ENCODE peak calls at places on chromosomes 1 and 21, in five cellular contexts. One of them, this sample, is unnamed.
A peak's percentile ranks its signal among the peaks of the same experiment; 100 is the strongest.

GRCh38 chr21:33428669-33429068 is 25.5 kb downstream of the IFNGR2 start:
- DNase-seq in AG04449: no peak
- DNase-seq in uterus: no peak
- DNase-seq in CD8-positive, alpha-beta T cell: no peak
- DNase-seq in HFF-Myc: no peak
- DNase-seq in this sample: no peak

GRCh38 chr21:18549214-18549905 is 145.8 kb upstream of the TMPRSS15 start:
- DNase-seq in AG04449: no peak
- DNase-seq in uterus: no peak
- DNase-seq in CD8-positive, alpha-beta T cell: no peak
- DNase-seq in HFF-Myc: no peak
- DNase-seq in this sample: peak; percentile 33

GRCh38 chr1:2815551-2815950 is 14.1 kb upstream of the TTC34 start:
- DNase-seq in AG04449: no peak
- DNase-seq in uterus: no peak
- DNase-seq in CD8-positive, alpha-beta T cell: no peak
- DNase-seq in HFF-Myc: no peak
- DNase-seq in this sample: no peak

GRCh38 chr1:159612211-159612885 is 24.7 kb downstream of the APCS start:
- DNase-seq in AG04449: no peak
- DNase-seq in uterus: no peak
- DNase-seq in CD8-positive, alpha-beta T cell: no peak
- DNase-seq in HFF-Myc: no peak
- DNase-seq in this sample: no peak

GRCh38 chr1:215417122-215417521 is 150.0 kb upstream of the KCTD3 start:
- DNase-seq in AG04449: no peak
- DNase-seq in uterus: no peak
- DNase-seq in CD8-positive, alpha-beta T cell: no peak
- DNase-seq in HFF-Myc: no peak
- DNase-seq in this sample: no peak

GRCh38 chr1:22295856-22296255 is 153.0 kb upstream of the WNT4 start:
- DNase-seq in AG04449: no peak
- DNase-seq in uterus: no peak
- DNase-seq in CD8-positive, alpha-beta T cell: no peak
- DNase-seq in HFF-Myc: no peak
- DNase-seq in this sample: no peak

GRCh38 chr21:43611598-43612369 is 47.5 kb downstream of the HSF2BP start:
- DNase-seq in AG04449: no peak
- DNase-seq in uterus: peak; percentile 63
- DNase-seq in CD8-positive, alpha-beta T cell: peak; percentile 7
- DNase-seq in HFF-Myc: no peak
- DNase-seq in this sample: no peak

GRCh38 chr1:201721131-201722049 is 107.6 kb upstream of the IPO9 start:
- DNase-seq in AG04449: no peak
- DNase-seq in uterus: peak; percentile 64
- DNase-seq in CD8-positive, alpha-beta T cell: no peak
- DNase-seq in HFF-Myc: no peak
- DNase-seq in this sample: peak; percentile 68

GRCh38 chr1:209875510-209875909 is 47.7 kb downstream of the UTP25 start:
- DNase-seq in AG04449: peak; percentile 36
- DNase-seq in uterus: no peak
- DNase-seq in CD8-positive, alpha-beta T cell: no peak
- DNase-seq in HFF-Myc: no peak
- DNase-seq in this sample: peak; percentile 80

GRCh38 chr1:201970334-201971159 is 11.9 kb upstream of the RNPEP start:
- DNase-seq in AG04449: no peak
- DNase-seq in uterus: no peak
- DNase-seq in CD8-positive, alpha-beta T cell: no peak
- DNase-seq in HFF-Myc: no peak
- DNase-seq in this sample: no peak

GRCh38 chr1:30881266-30882181 is 27.0 kb downstream of the SDC3 start:
- DNase-seq in AG04449: no peak
- DNase-seq in uterus: no peak
- DNase-seq in CD8-positive, alpha-beta T cell: no peak
- DNase-seq in HFF-Myc: no peak
- DNase-seq in this sample: no peak

GRCh38 chr1:189496768-189497167 is 980.9 kb downstream of the BRINP3 start:
- DNase-seq in AG04449: no peak
- DNase-seq in uterus: no peak
- DNase-seq in CD8-positive, alpha-beta T cell: no peak
- DNase-seq in HFF-Myc: no peak
- DNase-seq in this sample: no peak

GRCh38 chr1:243501002-243501401 is 245.2 kb downstream of the SDCCAG8 start:
- DNase-seq in AG04449: no peak
- DNase-seq in uterus: no peak
- DNase-seq in CD8-positive, alpha-beta T cell: no peak
- DNase-seq in HFF-Myc: no peak
- DNase-seq in this sample: peak; percentile 56

GRCh38 chr1:171220551-171221175 is 27.6 kb upstream of the FMO1 start:
- DNase-seq in AG04449: no peak
- DNase-seq in uterus: no peak
- DNase-seq in CD8-positive, alpha-beta T cell: no peak
- DNase-seq in HFF-Myc: no peak
- DNase-seq in this sample: no peak

GRCh38 chr1:114668784-114669561 is 876 bp downstream of the DENND2C start:
- DNase-seq in AG04449: no peak
- DNase-seq in uterus: no peak
- DNase-seq in CD8-positive, alpha-beta T cell: no peak
- DNase-seq in HFF-Myc: no peak
- DNase-seq in this sample: no peak

GRCh38 chr1:30912203-30912602 is 3.6 kb upstream of the SDC3 start:
- DNase-seq in AG04449: no peak
- DNase-seq in uterus: no peak
- DNase-seq in CD8-positive, alpha-beta T cell: no peak
- DNase-seq in HFF-Myc: no peak
- DNase-seq in this sample: no peak

GRCh38 chr1:33393991-33394390 is 36.9 kb downstream of the PHC2 start:
- DNase-seq in AG04449: no peak
- DNase-seq in uterus: no peak
- DNase-seq in CD8-positive, alpha-beta T cell: no peak
- DNase-seq in HFF-Myc: no peak
- DNase-seq in this sample: no peak

GRCh38 chr1:192235127-192235526 is 76.9 kb downstream of the RGS18 start:
- DNase-seq in AG04449: peak; percentile 5
- DNase-seq in uterus: no peak
- DNase-seq in CD8-positive, alpha-beta T cell: no peak
- DNase-seq in HFF-Myc: no peak
- DNase-seq in this sample: no peak

GRCh38 chr1:8943516-8943896 is 2.2 kb upstream of the CA6 start:
- DNase-seq in AG04449: no peak
- DNase-seq in uterus: no peak
- DNase-seq in CD8-positive, alpha-beta T cell: no peak
- DNase-seq in HFF-Myc: no peak
- DNase-seq in this sample: no peak

GRCh38 chr1:68904472-68904871 is 407.6 kb upstream of the DEPDC1 start:
- DNase-seq in AG04449: no peak
- DNase-seq in uterus: no peak
- DNase-seq in CD8-positive, alpha-beta T cell: no peak
- DNase-seq in HFF-Myc: no peak
- DNase-seq in this sample: no peak

GRCh38 chr1:212622467-212622866 is 13.9 kb downstream of the ATF3 start:
- DNase-seq in AG04449: no peak
- DNase-seq in uterus: no peak
- DNase-seq in CD8-positive, alpha-beta T cell: no peak
- DNase-seq in HFF-Myc: no peak
- DNase-seq in this sample: no peak

GRCh38 chr1:157517026-157517425 is 35.3 kb downstream of the FCRL5 start:
- DNase-seq in AG04449: no peak
- DNase-seq in uterus: no peak
- DNase-seq in CD8-positive, alpha-beta T cell: no peak
- DNase-seq in HFF-Myc: no peak
- DNase-seq in this sample: no peak

GRCh38 chr1:196115641-196116040 is 492.6 kb downstream of the KCNT2 start:
- DNase-seq in AG04449: peak; percentile 17
- DNase-seq in uterus: no peak
- DNase-seq in CD8-positive, alpha-beta T cell: no peak
- DNase-seq in HFF-Myc: peak; percentile 5
- DNase-seq in this sample: peak; percentile 66

GRCh38 chr1:37922767-37923550 is 23.9 kb downstream of the INPP5B start:
- DNase-seq in AG04449: no peak
- DNase-seq in uterus: no peak
- DNase-seq in CD8-positive, alpha-beta T cell: peak; percentile 25
- DNase-seq in HFF-Myc: no peak
- DNase-seq in this sample: no peak
- H3K4me3 ChIP-seq in AG04449: no peak overlapping the region
- H3K4me3 ChIP-seq in uterus: no peak overlapping the region
- H3K4me3 ChIP-seq in CD8-positive, alpha-beta T cell: no peak overlapping the region
- H3K4me3 ChIP-seq in HFF-Myc: no peak overlapping the region
- H3K4me3 ChIP-seq in this sample: no peak overlapping the region

GRCh38 chr1:224499204-224499603 is 64.6 kb upstream of the WDR26 start:
- DNase-seq in AG04449: no peak
- DNase-seq in uterus: no peak
- DNase-seq in CD8-positive, alpha-beta T cell: no peak
- DNase-seq in HFF-Myc: no peak
- DNase-seq in this sample: no peak
- H3K4me3 ChIP-seq in AG04449: no peak overlapping the region
- H3K4me3 ChIP-seq in uterus: no peak overlapping the region
- H3K4me3 ChIP-seq in CD8-positive, alpha-beta T cell: no peak overlapping the region
- H3K4me3 ChIP-seq in HFF-Myc: no peak overlapping the region
- H3K4me3 ChIP-seq in this sample: no peak overlapping the region

GRCh38 chr1:228459091-228459993 is 27.8 kb upstream of the RNF187 start:
- DNase-seq in AG04449: no peak
- DNase-seq in uterus: peak; percentile 41
- DNase-seq in CD8-positive, alpha-beta T cell: peak; percentile 42
- DNase-seq in HFF-Myc: peak; percentile 65
- DNase-seq in this sample: no peak

GRCh38 chr1:228456252-228457016 is 30.7 kb upstream of the RNF187 start:
- DNase-seq in AG04449: no peak
- DNase-seq in uterus: no peak
- DNase-seq in CD8-positive, alpha-beta T cell: no peak
- DNase-seq in HFF-Myc: no peak
- DNase-seq in this sample: no peak

GRCh38 chr1:228455715-228456114 is 31.5 kb upstream of the RNF187 start:
- DNase-seq in AG04449: no peak
- DNase-seq in uterus: no peak
- DNase-seq in CD8-positive, alpha-beta T cell: no peak
- DNase-seq in HFF-Myc: no peak
- DNase-seq in this sample: no peak

GRCh38 chr1:228457017-228457395 is 30.2 kb upstream of the RNF187 start:
- DNase-seq in AG04449: no peak
- DNase-seq in uterus: no peak
- DNase-seq in CD8-positive, alpha-beta T cell: no peak
- DNase-seq in HFF-Myc: no peak
- DNase-seq in this sample: no peak

DNA sequence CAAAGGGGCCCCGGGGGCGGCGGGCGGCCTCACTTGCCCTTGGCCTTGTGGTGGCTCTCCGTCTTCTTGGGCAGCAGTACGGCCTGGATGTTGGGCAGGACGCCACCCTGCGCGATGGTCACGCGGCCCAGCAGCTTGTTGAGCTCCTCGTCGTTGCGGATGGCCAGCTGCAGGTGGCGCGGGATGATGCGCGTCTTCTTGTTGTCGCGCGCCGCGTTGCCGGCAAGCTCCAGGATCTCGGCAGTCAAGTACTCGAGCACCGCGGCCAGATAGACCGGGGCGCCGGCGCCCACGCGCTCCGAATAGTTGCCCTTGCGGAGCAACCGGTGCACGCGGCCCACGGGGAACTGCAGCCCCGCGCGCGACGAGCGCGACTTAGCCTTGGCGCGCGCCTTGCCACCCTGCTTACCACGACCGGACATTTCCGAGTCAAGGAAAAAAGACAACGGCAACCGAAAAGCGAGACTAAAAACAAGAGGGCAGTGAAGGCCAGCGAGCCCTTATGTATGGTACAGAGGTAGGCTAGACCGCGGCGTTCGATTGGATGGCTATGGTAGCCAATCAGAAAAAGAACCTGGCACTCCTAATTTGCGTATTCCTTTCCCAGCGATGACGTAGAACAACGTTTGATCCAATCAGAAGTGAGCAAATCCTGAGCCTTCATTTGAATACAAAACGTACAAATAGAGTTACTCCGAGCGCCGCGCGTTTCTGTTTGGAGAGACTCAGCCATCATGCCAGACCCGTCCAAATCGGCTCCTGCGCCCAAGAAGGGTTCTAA is 29.6 kb upstream of the RNF187 start:
- DNase-seq in AG04449: peak; percentile 92
- DNase-seq in uterus: peak; percentile 72
- DNase-seq in CD8-positive, alpha-beta T cell: peak; percentile 79
- DNase-seq in HFF-Myc: peak; percentile 99
- DNase-seq in this sample: peak; percentile 95
- H3K4me3 ChIP-seq in AG04449: peak overlapping the region; percentile 69
- H3K4me3 ChIP-seq in uterus: peak overlapping the region; percentile 31
- H3K4me3 ChIP-seq in CD8-positive, alpha-beta T cell: peak overlapping the region; percentile 91
- H3K4me3 ChIP-seq in HFF-Myc: peak overlapping the region; percentile 81
- H3K4me3 ChIP-seq in this sample: peak overlapping the region; percentile 74

DNA sequence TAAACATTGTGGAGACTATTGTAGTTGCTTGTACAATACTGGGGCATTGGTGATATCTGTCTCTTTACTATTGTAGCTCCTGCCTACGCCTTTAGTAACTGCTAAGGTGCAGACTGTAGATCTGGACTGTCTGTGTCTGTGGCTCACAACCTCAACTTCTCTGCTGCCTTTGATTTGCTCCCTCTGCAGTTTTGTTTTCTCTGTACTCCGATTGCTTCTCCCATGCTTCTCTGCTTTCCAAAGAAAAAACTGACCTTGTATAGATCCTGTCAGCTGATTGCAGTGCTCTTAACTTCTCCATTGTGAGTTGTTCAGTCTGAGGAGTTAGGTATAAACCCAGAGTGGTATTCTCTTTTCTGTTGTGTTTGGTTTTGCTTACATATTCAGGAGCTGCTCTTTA is 15.3 kb downstream of the MAGI3 start:
- DNase-seq in AG04449: no peak
- DNase-seq in uterus: no peak
- DNase-seq in CD8-positive, alpha-beta T cell: no peak
- DNase-seq in HFF-Myc: no peak
- DNase-seq in this sample: no peak
- H3K4me3 ChIP-seq in AG04449: no peak overlapping the region
- H3K4me3 ChIP-seq in uterus: no peak overlapping the region
- H3K4me3 ChIP-seq in CD8-positive, alpha-beta T cell: no peak overlapping the region
- H3K4me3 ChIP-seq in HFF-Myc: no peak overlapping the region
- H3K4me3 ChIP-seq in this sample: no peak overlapping the region

DNA sequence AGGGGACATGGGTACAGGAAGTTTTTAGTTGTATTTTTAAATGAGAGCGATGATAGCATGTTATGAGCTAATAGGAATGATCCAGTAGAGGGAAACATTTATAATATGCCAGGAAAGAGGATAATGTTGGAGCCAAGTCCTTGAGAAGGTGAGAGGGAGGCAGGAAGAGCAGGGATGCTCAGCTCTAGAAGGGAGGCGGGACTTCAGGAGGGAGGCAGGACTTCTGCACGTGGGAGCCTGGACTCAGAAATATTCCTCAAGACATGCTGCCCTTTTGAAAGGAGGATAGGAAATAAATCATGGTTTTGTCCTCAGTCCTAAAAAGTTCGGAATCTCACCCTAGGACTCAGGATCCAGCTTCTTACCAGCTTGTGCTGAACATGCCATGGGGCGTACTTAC is 5.9 kb downstream of the ADARB1 start:
- DNase-seq in AG04449: no peak
- DNase-seq in uterus: no peak
- DNase-seq in CD8-positive, alpha-beta T cell: no peak
- DNase-seq in HFF-Myc: no peak
- DNase-seq in this sample: no peak
- H3K4me3 ChIP-seq in AG04449: no peak overlapping the region
- H3K4me3 ChIP-seq in uterus: no peak overlapping the region
- H3K4me3 ChIP-seq in CD8-positive, alpha-beta T cell: no peak overlapping the region
- H3K4me3 ChIP-seq in HFF-Myc: no peak overlapping the region
- H3K4me3 ChIP-seq in this sample: no peak overlapping the region

GRCh38 chr21:35019631-35020032 is 29.5 kb downstream of the RUNX1 start:
- DNase-seq in AG04449: no peak
- DNase-seq in uterus: no peak
- DNase-seq in CD8-positive, alpha-beta T cell: no peak
- DNase-seq in HFF-Myc: no peak
- DNase-seq in this sample: no peak
- H3K4me3 ChIP-seq in AG04449: no peak overlapping the region
- H3K4me3 ChIP-seq in uterus: no peak overlapping the region
- H3K4me3 ChIP-seq in CD8-positive, alpha-beta T cell: no peak overlapping the region
- H3K4me3 ChIP-seq in HFF-Myc: no peak overlapping the region
- H3K4me3 ChIP-seq in this sample: no peak overlapping the region